ENCODE peak calls at places on chromosome 9, in four cellular contexts. S, Q, I and U are unnamed samples.

GRCh38 chr9:92634712-92635605 is 35.0 kb downstream of the IPPK start:
- DNase-seq in I (peak), S (peak), Q (peak), U (peak)

GRCh38 chr9:130185494-130186005 is 13.3 kb downstream of the NCS1 start:
- DNase-seq in I (no peak), Q (no peak), S (no peak), U (no peak)

GRCh38 chr9:33263936-33264472 is 504 bp downstream of the BAG1 start:
- DNase-seq in Q (no peak), S (peak), I (no peak), U (peak)

GRCh38 chr9:126327750-126328120 is 1.1 kb downstream of the MVB12B start:
- DNase-seq in I (no peak), Q (no peak), S (no peak), U (no peak)

GRCh38 chr9:6873862-6874261 is 116.1 kb downstream of the KDM4C start:
- DNase-seq in I (peak), S (peak), Q (peak), U (no peak)

GRCh38 chr9:71830929-71831328 is 62.6 kb upstream of the CEMIP2 start:
- DNase-seq in Q (no peak), I (no peak), S (peak), U (no peak)

GRCh38 chr9:97741947-97742346 is 44.8 kb upstream of the XPA start:
- DNase-seq in S (no peak), Q (no peak), I (no peak), U (no peak)

GRCh38 chr9:105233836-105234235 is 10.6 kb upstream of the SLC44A1 start:
- DNase-seq in Q (no peak), S (no peak), I (no peak), U (no peak)

GRCh38 chr9:135085830-135086546 is 1.5 kb upstream of the OLFM1 start:
- DNase-seq in S (peak), I (peak), Q (peak), U (peak)

GRCh38 chr9:97986466-97986865 is 3.3 kb downstream of the ANP32B start:
- DNase-seq in Q (no peak), S (no peak), I (no peak), U (no peak)

GRCh38 chr9:127106493-127106855 is 16.0 kb downstream of the ANGPTL2 start:
- DNase-seq in Q (no peak), I (no peak), S (no peak), U (no peak)

GRCh38 chr9:32644698-32645097 is 9.2 kb upstream of the TAF1L start:
- DNase-seq in Q (peak), S (peak), I (peak), U (peak)

GRCh38 chr9:95511232-95511951 is 5.4 kb downstream of the PTCH1 start:
- DNase-seq in Q (peak), I (no peak), S (peak), U (peak)

GRCh38 chr9:122865300-122865699 is 36.9 kb upstream of the PDCL start:
- DNase-seq in Q (no peak), I (no peak), S (no peak), U (no peak)

GRCh38 chr9:104091708-104092107 is 2.4 kb upstream of the SMC2 start:
- DNase-seq in S (no peak), I (peak), Q (peak), U (peak)

GRCh38 chr9:4144869-4145268 is 155.0 kb downstream of the GLIS3 start:
- DNase-seq in I (no peak), Q (no peak), S (no peak), U (peak)

GRCh38 chr9:69744688-69745380 is 15.0 kb downstream of the PTAR1 start:
- DNase-seq in Q (no peak), I (no peak), S (no peak), U (peak)

GRCh38 chr9:135079018-135079417 is 8.4 kb upstream of the OLFM1 start:
- DNase-seq in I (no peak), S (no peak), Q (no peak), U (no peak)

GRCh38 chr9:77435688-77436087 is 212.4 kb downstream of the GNA14 start:
- DNase-seq in Q (peak), I (no peak), S (peak), U (peak)

GRCh38 chr9:8845376-8845775 is 1045.8 kb upstream of the DMAC1 start:
- DNase-seq in S (no peak), Q (no peak), I (no peak), U (no peak)

GRCh38 chr9:133141833-133142594 is 21.0 kb upstream of the RALGDS start:
- DNase-seq in S (no peak), I (no peak), Q (no peak), U (no peak)

GRCh38 chr9:98887918-98888510 is 55.7 kb upstream of the COL15A1 start:
- DNase-seq in S (no peak), I (no peak), Q (peak), U (peak)

GRCh38 chr9:16119861-16120641 is 567.2 kb downstream of the CCDC171 start:
- DNase-seq in S (peak), I (no peak), Q (peak), U (peak)

GRCh38 chr9:29799227-29799626 is 2225.9 kb upstream of the C9orf72 start:
- DNase-seq in I (no peak), S (no peak), Q (no peak), U (no peak)

GRCh38 chr9:127132921-127133647 is 10.6 kb upstream of the ANGPTL2 start:
- DNase-seq in Q (peak), S (peak), I (no peak), U (peak)

DNA sequence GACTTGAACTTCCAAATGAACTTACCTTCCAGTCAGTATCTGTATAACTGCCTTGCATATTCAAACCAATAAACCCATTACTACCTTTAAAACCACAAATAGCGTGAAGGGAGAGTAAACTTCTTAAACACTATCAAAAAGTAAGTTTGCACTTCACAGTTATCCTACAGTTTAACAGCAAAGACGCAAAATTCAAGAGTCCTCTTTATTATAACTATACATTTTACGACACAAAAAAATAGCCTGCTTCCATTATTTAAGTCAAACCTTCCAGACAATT is 1.8 kb downstream of the PTBP3 start:
- DNase-seq in Q (no peak), I (no peak), S (no peak), U (no peak)
- H3K4me3 ChIP-seq in Q (peak), I (peak), S (peak), U (peak)

GRCh38 chr9:563200-563599 is 278.3 kb upstream of the DMRT1 start:
- DNase-seq in Q (no peak), I (no peak), S (no peak), U (no peak)
- H3K4me3 ChIP-seq in Q (no peak), I (no peak), S (no peak), U (no peak)

GRCh38 chr9:18979367-18979766 is 53.6 kb downstream of the SAXO1 start:
- DNase-seq in I (no peak), S (peak), Q (peak), U (peak)

GRCh38 chr9:18980124-18980660 is 52.8 kb downstream of the SAXO1 start:
- DNase-seq in S (no peak), I (no peak), Q (no peak), U (peak)

GRCh38 chr9:18973348-18973747 is 59.7 kb downstream of the SAXO1 start:
- DNase-seq in S (no peak), Q (no peak), I (no peak), U (no peak)

GRCh38 chr9:18978188-18978587 is 54.8 kb downstream of the SAXO1 start:
- DNase-seq in I (no peak), S (no peak), Q (no peak), U (no peak)

GRCh38 chr9:18976368-18977238 is 56.4 kb downstream of the SAXO1 start:
- DNase-seq in I (peak), Q (peak), S (peak), U (peak)
- H3K4me3 ChIP-seq in I (peak), Q (peak), S (peak), U (peak)

DNA sequence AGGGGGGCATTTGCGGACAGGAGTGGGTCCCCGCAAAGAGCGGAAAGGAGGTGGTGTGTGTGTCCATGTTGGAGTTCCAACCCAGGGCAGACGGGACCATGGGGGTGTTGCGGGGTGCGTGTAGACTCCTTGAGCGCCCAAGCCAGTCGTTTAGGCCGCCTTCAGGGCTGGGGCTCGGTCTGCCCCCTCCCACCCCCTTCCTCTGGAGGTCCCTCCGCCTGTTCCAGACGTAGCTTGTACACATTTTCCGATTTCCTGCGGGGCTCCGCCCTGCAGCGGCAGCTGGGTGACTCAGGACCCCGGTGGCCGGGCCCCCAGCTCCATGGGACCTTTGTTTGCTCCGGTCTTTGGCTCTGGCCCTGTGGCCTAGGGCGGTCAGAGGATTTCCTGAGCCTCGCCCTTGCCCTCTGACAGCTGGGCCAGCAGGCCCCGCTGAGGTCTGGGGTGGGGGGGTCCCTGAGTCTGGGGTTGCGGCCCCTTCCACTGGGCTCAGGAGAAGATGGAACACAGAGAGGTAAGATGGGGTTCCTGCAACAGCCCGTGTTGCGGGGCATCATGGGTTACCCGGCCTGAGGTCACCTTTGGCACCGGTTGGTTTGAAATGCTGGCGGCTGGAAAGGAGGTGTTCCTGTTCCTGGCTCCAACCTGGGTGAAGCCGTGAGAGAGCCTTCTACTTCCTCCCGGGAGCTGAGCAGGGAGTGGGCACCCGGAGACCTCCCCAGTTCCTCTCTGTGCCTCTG is 1.5 kb downstream of the PKN3 start:
- DNase-seq in S (no peak), I (no peak), Q (no peak), U (no peak)
- H3K4me3 ChIP-seq in S (peak), I (no peak), Q (peak), U (peak)

GRCh38 chr9:37027582-37028424 is 6.3 kb downstream of the PAX5 start:
- DNase-seq in S (peak), I (peak), Q (peak), U (peak)
- H3K4me3 ChIP-seq in S (no peak), I (no peak), Q (peak), U (peak)

GRCh38 chr9:36575411-36575882 is 2.8 kb downstream of the MELK start:
- DNase-seq in S (peak), I (no peak), Q (no peak), U (no peak)
- H3K4me3 ChIP-seq in S (peak), I (peak), Q (peak), U (peak)

GRCh38 chr9:76101472-76101871 is 211.0 kb downstream of the PCSK5 start:
- DNase-seq in S (no peak), Q (no peak), I (no peak), U (no peak)
- H3K4me3 ChIP-seq in S (no peak), Q (no peak), I (no peak), U (no peak)

DNA sequence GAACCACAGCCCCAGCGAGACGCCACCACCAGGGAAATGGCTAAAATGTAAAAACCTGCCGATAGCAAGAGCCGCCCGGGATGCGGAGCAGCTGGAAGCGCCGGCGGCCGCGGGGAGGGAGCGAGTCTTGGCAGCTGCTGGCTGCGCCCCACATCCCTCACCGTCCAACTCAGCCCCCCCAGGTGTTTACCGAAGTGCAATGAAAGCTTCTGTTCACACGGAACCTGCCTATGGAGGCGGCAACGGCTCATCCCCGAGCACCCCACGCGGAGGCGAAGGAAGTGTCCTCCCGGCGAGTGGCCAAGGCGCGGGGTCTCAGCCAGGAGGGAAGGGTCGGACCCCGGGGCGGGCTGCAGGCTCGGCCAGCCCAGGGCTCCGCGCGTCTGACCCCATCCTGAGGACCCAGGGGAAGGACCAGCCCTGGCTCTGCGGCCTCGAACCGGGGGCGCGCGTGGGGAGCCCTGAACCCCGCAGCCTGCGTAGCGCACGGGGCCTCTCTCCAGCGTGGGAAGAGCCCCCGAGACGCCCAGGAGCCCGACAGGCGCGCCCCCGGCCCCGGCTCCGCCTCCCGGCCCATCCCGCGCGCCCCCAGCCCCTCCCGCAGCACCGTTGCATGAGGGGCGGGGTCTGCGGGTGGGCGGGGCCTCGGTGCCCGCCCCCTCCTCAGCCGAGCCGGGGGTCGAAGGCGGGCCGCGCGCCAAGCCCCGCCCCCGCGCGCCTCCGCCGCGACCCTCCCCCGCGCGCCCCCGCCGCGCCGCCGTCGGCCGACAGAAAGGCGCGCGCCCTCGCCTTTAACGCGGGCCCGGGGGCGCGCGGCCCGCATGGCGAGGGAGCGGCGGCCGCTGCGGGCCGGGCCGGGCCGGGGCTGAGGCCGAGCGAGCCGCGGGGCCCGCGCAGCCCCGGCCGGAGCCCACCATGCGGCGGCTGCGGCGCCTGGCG is at the start of gene DIPK1B:
- DNase-seq in S (no peak), Q (no peak), I (no peak), U (no peak)
- H3K4me3 ChIP-seq in S (no peak), Q (peak), I (peak), U (peak)